ENCODE peak calls at places on chromosome 22, in six cellular contexts. C is H1, L is SK-N-SH, A is vagina, D is prostate gland, K is sigmoid colon. R is an unnamed sample.

GRCh38 chr22:37802310-37803194 is 5.2 kb upstream of the GCAT start:
- DNase-seq in C (no peak), K (peak), A (peak), D (no peak), L (peak), R (no peak)

GRCh38 chr22:21949948-21950347 is 2.7 kb downstream of the PPM1F start:
- DNase-seq in K (no peak), A (no peak), D (no peak), C (no peak), L (no peak), R (no peak)

GRCh38 chr22:26210390-26210789 is 41.1 kb downstream of the SEZ6L start:
- DNase-seq in C (no peak), A (no peak), D (no peak), K (peak), L (no peak), R (no peak)

GRCh38 chr22:45203150-45203974 is 37.3 kb downstream of the KIAA0930 start:
- DNase-seq in A (no peak), C (no peak), L (no peak), K (peak), D (no peak), R (no peak)

GRCh38 chr22:26404851-26405357 is 24.2 kb upstream of the ASPHD2 start:
- DNase-seq in K (no peak), D (no peak), A (no peak), L (no peak), C (no peak), R (no peak)

GRCh38 chr22:40498454-40499186 is 128.2 kb downstream of the SGSM3 start:
- DNase-seq in D (no peak), C (peak), A (no peak), L (no peak), K (no peak), R (peak)

GRCh38 chr22:12601870-12602779 is 2925.9 kb upstream of the OR11H1 start:
- DNase-seq in L (peak), C (no peak), D (no peak), A (no peak), K (peak), R (no peak)

GRCh38 chr22:17302616-17303015 is 66.6 kb upstream of the CECR2 start:
- DNase-seq in L (no peak), C (no peak), D (no peak), K (no peak), A (no peak), R (no peak)

GRCh38 chr22:46072981-46073682 is 77.2 kb upstream of the PPARA start:
- DNase-seq in D (no peak), C (no peak), L (no peak), A (no peak), K (peak), R (no peak)

GRCh38 chr22:37569921-37570660 is 9.8 kb downstream of the LGALS2 start:
- DNase-seq in A (no peak), L (no peak), K (no peak), C (no peak), D (no peak), R (no peak)

GRCh38 chr22:44452531-44453420 is 45.3 kb downstream of the RTL6 start:
- DNase-seq in L (no peak), A (peak), K (no peak), C (no peak), D (no peak), R (no peak)

GRCh38 chr22:30565341-30565740 is 9.1 kb downstream of the GAL3ST1 start:
- DNase-seq in C (no peak), D (no peak), L (no peak), K (no peak), A (no peak), R (no peak)

GRCh38 chr22:23068832-23069385 is 1.4 kb upstream of the GNAZ start:
- DNase-seq in D (no peak), L (no peak), K (peak), C (no peak), A (no peak), R (no peak)

GRCh38 chr22:46607483-46608114 is 12.6 kb upstream of the GRAMD4 start:
- DNase-seq in D (peak), A (no peak), K (no peak), C (no peak), L (no peak), R (no peak)

GRCh38 chr22:30301995-30302809 is 12.9 kb upstream of the CASTOR1 start:
- DNase-seq in C (no peak), D (no peak), L (no peak), K (peak), A (no peak), R (no peak)

GRCh38 chr22:34669001-34669400 is 397.0 kb upstream of the ISX start:
- DNase-seq in K (no peak), A (no peak), C (no peak), L (no peak), D (no peak), R (no peak)

GRCh38 chr22:47175761-47176359 is 413.4 kb downstream of the TBC1D22A start:
- DNase-seq in L (no peak), C (no peak), D (no peak), A (no peak), K (peak), R (no peak)

GRCh38 chr22:17664414-17665045 is 26.0 kb downstream of the BCL2L13 start:
- DNase-seq in L (no peak), K (no peak), C (no peak), D (no peak), A (no peak), R (no peak)

GRCh38 chr22:43435851-43436535 is 24.2 kb downstream of the MPPED1 start:
- DNase-seq in A (no peak), C (no peak), L (no peak), D (peak), K (no peak), R (no peak)

GRCh38 chr22:46073683-46074504 is 76.4 kb upstream of the PPARA start:
- DNase-seq in D (no peak), K (peak), C (no peak), A (no peak), L (no peak), R (no peak)

GRCh38 chr22:22558071-22558971 is 744 bp downstream of the PRAME start:
- DNase-seq in L (peak), C (no peak), A (no peak), D (no peak), K (no peak), R (no peak)

GRCh38 chr22:45429424-45429823 is 15.9 kb downstream of the RIBC2 start:
- DNase-seq in L (no peak), A (no peak), K (peak), D (no peak), C (no peak), R (no peak)

GRCh38 chr22:48096846-48097665 is 1334.6 kb downstream of the TBC1D22A start:
- DNase-seq in D (no peak), A (no peak), C (no peak), K (peak), L (no peak), R (no peak)

GRCh38 chr22:37419370-37419915 is 7.8 kb downstream of the ELFN2 start:
- DNase-seq in D (no peak), C (no peak), A (no peak), K (no peak), L (no peak), R (no peak)

DNA sequence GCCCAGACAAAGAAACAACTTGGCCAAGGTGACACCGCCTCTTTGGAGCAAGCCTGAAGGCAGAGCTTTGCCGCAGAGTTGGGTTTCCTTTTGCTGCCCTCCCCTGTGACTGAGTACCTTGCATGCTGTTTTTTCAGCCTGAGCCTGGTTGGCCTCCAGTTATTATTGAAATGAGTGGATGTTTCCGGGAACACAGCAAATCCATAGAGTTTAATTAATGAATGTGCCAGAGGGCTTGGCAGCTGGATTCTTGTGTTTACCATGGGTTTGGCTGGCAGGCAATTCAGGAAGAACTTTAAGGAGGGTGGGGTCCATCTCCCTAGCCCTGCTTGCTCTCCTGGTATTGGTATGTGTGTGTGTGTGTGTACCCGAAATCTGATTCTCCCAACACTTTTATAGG is 65.6 kb upstream of the CRYBB3 start:
- DNase-seq in D (peak), A (no peak), L (peak), C (no peak), K (peak), R (no peak)
- H3K27ac ChIP-seq in D (peak), A (no peak), L (no peak), C (no peak), K (peak), R (no peak)

GRCh38 chr22:36373258-36373579 is 14.5 kb downstream of the MYH9 start:
- DNase-seq in C (no peak), A (no peak), L (no peak), D (peak), K (no peak), R (no peak)
- TF ChIP-seq POLR2AphosphoS5 in C (peak), A (peak), L (no peak), D (peak), K (peak), R (no peak)

DNA sequence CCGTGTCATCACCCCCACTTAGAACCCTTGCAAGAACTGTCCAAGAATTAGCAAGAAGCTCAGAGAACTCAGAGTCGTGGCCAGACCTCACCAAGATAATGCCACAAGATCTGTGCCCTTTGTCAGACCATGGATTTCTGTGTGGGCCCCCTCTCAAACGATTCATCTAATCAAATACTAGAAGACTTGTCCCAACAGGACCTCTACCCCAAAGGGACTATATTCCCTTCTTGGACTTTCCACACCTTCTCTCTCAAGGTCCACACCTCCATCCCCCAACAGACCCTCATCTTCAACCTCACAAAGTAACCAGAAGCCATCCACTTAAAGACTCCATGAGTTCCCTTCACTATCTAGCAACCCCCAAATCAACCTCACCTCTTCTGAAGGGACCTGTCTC is 2.8 kb downstream of the POLR3H start:
- DNase-seq in K (no peak), A (no peak), C (no peak), L (no peak), D (no peak), R (no peak)
- H3K4me3 ChIP-seq in K (no peak), A (no peak), C (no peak), L (no peak), D (no peak), R (no peak)

GRCh38 chr22:18971321-18971751 is 35.2 kb upstream of the PRODH start:
- DNase-seq in K (no peak), A (no peak), L (no peak), D (no peak), C (no peak), R (no peak)

GRCh38 chr22:18970948-18971315 is 34.8 kb upstream of the PRODH start:
- DNase-seq in L (peak), D (no peak), C (no peak), A (no peak), K (no peak), R (no peak)

GRCh38 chr22:18968011-18968749 is 32.1 kb upstream of the PRODH start:
- DNase-seq in D (no peak), C (no peak), L (no peak), A (no peak), K (no peak), R (no peak)

GRCh38 chr22:18973264-18974031 is 37.4 kb upstream of the PRODH start:
- DNase-seq in K (no peak), A (no peak), C (no peak), L (no peak), D (no peak), R (no peak)

DNA sequence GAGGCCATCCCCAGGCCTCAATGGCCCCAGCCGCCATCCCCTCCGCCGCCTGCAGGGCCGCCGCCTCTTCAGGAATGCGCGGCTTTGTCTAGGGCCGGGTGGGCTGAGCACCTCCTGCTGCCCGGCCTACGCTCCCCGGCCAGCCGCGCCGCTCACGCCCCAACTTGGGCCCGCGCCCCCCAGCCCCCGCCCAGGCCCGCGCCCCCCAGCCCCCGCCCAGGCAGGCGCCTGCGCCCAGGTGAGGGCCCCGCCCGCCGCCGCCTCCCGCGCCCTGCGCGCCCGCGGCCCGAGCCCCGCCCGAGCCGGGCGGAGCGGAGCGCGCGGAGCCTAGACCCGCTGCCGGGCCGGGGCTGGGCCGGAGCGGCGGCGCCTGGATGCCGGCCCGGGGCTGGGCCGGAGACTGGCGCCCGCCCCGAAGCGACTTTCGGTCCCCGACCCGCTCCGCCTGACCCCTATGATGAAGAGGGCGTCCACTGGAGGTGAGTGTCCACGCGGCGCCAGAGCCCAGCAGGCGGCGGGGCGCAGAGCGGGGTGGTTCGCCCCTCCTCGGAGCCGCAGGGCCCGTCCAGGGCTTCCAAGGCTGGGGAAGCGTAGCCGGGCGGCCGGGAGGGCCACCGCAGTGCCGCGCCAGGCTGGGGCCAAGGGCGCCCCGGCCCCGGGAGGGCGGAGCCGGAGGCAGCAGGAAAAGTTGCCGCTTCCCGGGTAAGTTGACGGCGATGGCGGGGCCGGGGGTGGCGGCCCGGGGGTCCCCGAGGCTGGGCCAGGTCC is 34.3 kb upstream of the PRODH start:
- DNase-seq in A (no peak), C (no peak), L (peak), D (no peak), K (no peak), R (no peak)
- H3K27ac ChIP-seq in A (no peak), C (no peak), L (peak), D (no peak), K (no peak), R (no peak)

DNA sequence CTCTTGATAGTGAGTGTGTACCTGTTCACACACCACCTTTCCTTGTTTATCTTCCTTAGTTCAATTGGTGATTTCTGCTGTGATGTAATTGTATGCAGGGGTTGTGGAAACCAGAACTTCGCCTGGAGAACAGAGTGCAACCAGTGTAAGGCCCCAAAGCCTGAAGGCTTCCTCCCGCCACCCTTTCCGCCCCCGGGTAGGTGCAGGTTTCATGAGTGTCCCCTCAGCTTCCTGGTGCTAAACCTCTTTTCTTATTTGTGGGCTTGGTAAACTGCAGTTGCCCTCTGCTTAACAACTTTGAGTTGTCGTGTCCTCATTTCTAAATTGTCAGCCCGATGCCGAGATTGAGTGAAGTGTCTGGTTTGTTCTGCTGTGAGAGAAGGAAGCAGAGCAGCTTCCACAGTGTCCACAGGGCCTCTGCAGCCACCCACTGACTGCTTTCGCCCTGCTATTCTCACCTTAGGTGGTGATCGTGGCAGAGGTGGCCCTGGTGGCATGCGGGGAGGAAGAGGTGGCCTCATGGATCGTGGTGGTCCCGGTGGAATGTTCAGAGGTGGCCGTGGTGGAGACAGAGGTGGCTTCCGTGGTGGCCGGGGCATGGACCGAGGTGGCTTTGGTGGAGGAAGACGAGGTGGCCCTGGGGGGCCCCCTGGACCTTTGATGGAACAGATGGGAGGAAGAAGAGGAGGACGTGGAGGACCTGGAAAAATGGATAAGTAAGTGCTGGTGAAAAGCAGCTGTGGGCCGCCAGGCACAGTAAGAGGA is 7.1 kb upstream of the GAS2L1 start:
- DNase-seq in D (no peak), A (no peak), L (no peak), K (no peak), C (no peak), R (no peak)
- TF ChIP-seq POLR2AphosphoS5 in D (no peak), A (no peak), L (no peak), K (no peak), C (no peak), R (no peak)

R was measured in Panc1.